ENCODE peak calls at places on chromosomes 1 and 21, in ten cellular contexts. W is AG09309, R is nephron progenitor cell, S is WTC11, P is A549, X is fibroblast of lung, N is ascending aorta, V is mesothelial cell of epicardium, E is Panc1, M is endothelial cell of umbilical vein. H is an unnamed sample.

GRCh38 chr1:202821467-202821866 is 10.7 kb downstream of the PCAT6 start:
- DNase-seq in W (peak), R (no peak), S (no peak), P (no peak), X (no peak), N (no peak), V (no peak), E (no peak), M (no peak), H (no peak)

GRCh38 chr1:75129660-75130311 is 4.4 kb upstream of the LHX8 start:
- DNase-seq in W (no peak), R (no peak), S (no peak), P (no peak), X (no peak), N (no peak), V (no peak), E (no peak), M (no peak), H (peak)

GRCh38 chr1:198677027-198677426 is 38.2 kb downstream of the PTPRC start:
- DNase-seq in W (no peak), R (no peak), S (no peak), P (no peak), X (no peak), N (no peak), V (no peak), E (no peak), M (no peak), H (no peak)

GRCh38 chr1:45423907-45424678 is 66.9 kb downstream of the TESK2 start:
- DNase-seq in W (no peak), R (no peak), S (no peak), P (no peak), X (no peak), N (no peak), V (no peak), E (no peak), M (no peak), H (no peak)

GRCh38 chr1:41359211-41360073 is 1.8 kb upstream of the FOXO6 start:
- DNase-seq in W (peak), R (no peak), S (no peak), P (no peak), X (peak), N (peak), V (peak), E (no peak), M (no peak), H (peak)

GRCh38 chr1:36136535-36136934 is 11.5 kb upstream of the COL8A2 start:
- DNase-seq in W (peak), R (no peak), S (no peak), P (no peak), X (peak), N (peak), V (no peak), E (no peak), M (peak), H (no peak)

GRCh38 chr1:59302297-59302696 is 5.4 kb downstream of the FGGY start:
- DNase-seq in W (no peak), R (no peak), S (no peak), P (no peak), X (no peak), N (no peak), V (no peak), E (no peak), M (no peak), H (no peak)

GRCh38 chr1:156550346-156550745 is 22.0 kb downstream of the IQGAP3 start:
- DNase-seq in W (no peak), R (no peak), S (no peak), P (no peak), X (no peak), N (no peak), V (no peak), E (no peak), M (no peak), H (no peak)

GRCh38 chr1:41152622-41153044 is 89.5 kb downstream of the SCMH1 start:
- DNase-seq in W (peak), R (no peak), S (no peak), P (peak), X (peak), N (peak), V (no peak), E (no peak), M (no peak), H (no peak)

GRCh38 chr1:55724551-55725325 is 509.6 kb upstream of the USP24 start:
- DNase-seq in W (peak), R (no peak), S (no peak), P (no peak), X (peak), N (no peak), V (no peak), E (no peak), M (no peak), H (no peak)

GRCh38 chr1:205676597-205676996 is 3.7 kb downstream of the SLC45A3 start:
- DNase-seq in W (no peak), R (no peak), S (no peak), P (no peak), X (no peak), N (no peak), V (no peak), E (no peak), M (no peak), H (no peak)

GRCh38 chr1:48450505-48450904 is 21.5 kb downstream of the SPATA6 start:
- DNase-seq in W (no peak), R (no peak), S (no peak), P (no peak), X (peak), N (no peak), V (no peak), E (no peak), M (peak), H (no peak)

GRCh38 chr1:230875370-230875769 is 7.0 kb upstream of the C1orf198 start:
- DNase-seq in W (no peak), R (no peak), S (no peak), P (no peak), X (no peak), N (no peak), V (no peak), E (no peak), M (no peak), H (no peak)

GRCh38 chr1:26852701-26853100 is 10.2 kb upstream of the SFN start:
- DNase-seq in W (no peak), R (no peak), S (no peak), P (no peak), X (no peak), N (no peak), V (no peak), E (no peak), M (no peak), H (no peak)

GRCh38 chr1:26853156-26853555 is 9.8 kb upstream of the SFN start:
- DNase-seq in W (peak), R (peak), S (peak), P (peak), X (peak), N (peak), V (peak), E (peak), M (peak), H (peak)

GRCh38 chr1:26853600-26853999 is 9.3 kb upstream of the SFN start:
- DNase-seq in W (no peak), R (no peak), S (no peak), P (no peak), X (no peak), N (no peak), V (no peak), E (no peak), M (no peak), H (no peak)

GRCh38 chr1:26848947-26849774 is 13.8 kb upstream of the SFN start:
- DNase-seq in W (peak), R (no peak), S (no peak), P (peak), X (peak), N (peak), V (no peak), E (peak), M (peak), H (no peak)

GRCh38 chr1:26851106-26851684 is 11.8 kb upstream of the SFN start:
- DNase-seq in W (no peak), R (no peak), S (no peak), P (no peak), X (no peak), N (no peak), V (no peak), E (no peak), M (no peak), H (no peak)
- TF ChIP-seq CTCF in W (no peak), R (no peak), S (no peak), P (no peak), X (no peak), N (no peak), V (no peak), E (no peak), M (peak), H (no peak)

GRCh38 chr21:17494051-17494450 is 18.8 kb upstream of the CXADR start:
- DNase-seq in W (no peak), R (no peak), S (no peak), P (no peak), X (no peak), N (no peak), V (no peak), E (no peak), M (no peak), H (no peak)

GRCh38 chr21:17501107-17502006 is 11.5 kb upstream of the CXADR start:
- DNase-seq in W (no peak), R (no peak), S (no peak), P (no peak), X (no peak), N (no peak), V (no peak), E (no peak), M (no peak), H (no peak)

GRCh38 chr21:17497345-17497744 is 15.5 kb upstream of the CXADR start:
- DNase-seq in W (no peak), R (no peak), S (no peak), P (no peak), X (no peak), N (no peak), V (no peak), E (no peak), M (no peak), H (no peak)

GRCh38 chr21:17495680-17496079 is 17.2 kb upstream of the CXADR start:
- DNase-seq in W (no peak), R (no peak), S (no peak), P (no peak), X (peak), N (no peak), V (no peak), E (no peak), M (no peak), H (no peak)

DNA sequence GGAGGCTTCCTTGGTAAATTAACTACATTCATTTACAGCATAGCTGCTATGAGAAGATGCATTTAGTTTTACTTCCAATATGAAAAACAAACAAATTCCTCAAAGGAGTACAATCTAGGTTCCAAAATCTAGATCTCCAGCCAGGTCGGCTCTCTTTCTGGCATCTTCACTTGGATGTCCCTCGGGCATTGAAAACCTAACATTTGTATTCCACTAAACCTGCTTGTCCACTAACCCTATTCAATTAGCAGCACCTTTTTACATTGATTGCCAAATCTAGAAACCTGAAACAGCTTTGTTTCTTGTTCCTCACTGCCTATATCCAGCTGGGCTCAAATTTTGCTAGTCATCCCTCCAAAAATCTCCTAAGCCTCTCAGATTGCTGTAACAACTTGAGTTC is 14.3 kb upstream of the CXADR start:
- DNase-seq in W (no peak), R (no peak), S (no peak), P (no peak), X (no peak), N (no peak), V (no peak), E (no peak), M (no peak), H (no peak)
- TF ChIP-seq CTCF in W (no peak), R (no peak), S (no peak), P (no peak), X (no peak), N (no peak), V (no peak), E (no peak), M (no peak), H (no peak)

DNA sequence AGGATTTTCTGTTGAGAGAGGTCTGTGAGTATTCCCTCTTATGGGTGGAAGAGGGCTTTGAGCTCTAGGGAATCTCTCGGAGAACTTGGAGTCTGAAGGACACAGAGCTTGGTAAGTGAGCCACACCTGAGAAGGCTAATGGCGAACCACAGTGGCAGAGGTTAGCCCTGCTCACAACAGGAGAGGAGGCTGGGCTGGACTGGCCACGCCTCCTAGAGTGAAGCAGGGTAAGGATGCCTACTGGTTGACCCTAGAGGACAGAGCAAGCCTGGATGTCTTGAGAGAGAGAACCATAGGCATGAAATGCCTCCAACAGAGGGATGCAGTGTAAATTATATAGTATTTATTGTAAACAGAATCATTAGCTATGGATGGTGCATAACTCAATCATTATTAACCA is 232.6 kb downstream of the PCP4 start:
- DNase-seq in W (no peak), R (no peak), S (no peak), P (no peak), X (no peak), N (no peak), V (no peak), E (no peak), M (no peak), H (no peak)
- TF ChIP-seq CTCF in W (no peak), R (no peak), S (no peak), P (no peak), X (no peak), N (no peak), V (no peak), E (no peak), M (no peak), H (no peak)

DNA sequence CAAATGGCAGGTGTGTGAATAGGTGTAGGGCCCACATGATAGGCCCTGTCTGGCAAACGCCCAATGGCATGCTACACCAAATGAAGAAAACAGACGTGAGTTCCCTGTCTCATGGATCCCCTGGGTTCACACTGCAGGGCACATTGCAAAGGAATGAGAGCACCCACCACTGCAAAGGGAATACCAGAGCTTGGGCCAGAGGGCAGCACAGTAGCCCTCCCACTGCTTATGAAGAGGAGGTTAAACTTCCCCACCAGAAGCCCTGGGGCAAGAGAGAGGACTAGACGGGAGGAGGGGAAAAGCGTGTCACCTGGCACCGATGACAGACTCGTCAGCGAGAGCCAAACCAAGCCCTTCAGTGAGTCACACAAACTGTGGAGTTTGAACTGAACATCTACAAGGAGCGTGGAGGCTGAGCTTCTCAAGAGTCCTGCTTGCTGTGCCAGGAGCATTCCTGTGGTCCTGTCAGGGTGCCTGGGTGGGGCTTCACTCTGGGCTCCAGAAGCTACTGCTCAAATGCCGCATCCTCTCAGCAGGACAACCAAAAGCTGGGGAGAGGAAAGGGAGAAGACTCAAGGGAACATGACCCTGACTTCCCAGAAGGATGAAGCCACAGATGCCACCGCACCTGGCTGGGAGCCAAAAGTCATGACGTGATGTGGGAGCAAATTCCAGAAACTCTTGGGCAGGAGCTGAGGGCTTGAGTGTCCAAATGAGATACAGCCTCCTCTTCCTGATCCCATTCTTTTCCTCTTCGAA is 61.1 kb downstream of the TOMM20 start:
- DNase-seq in W (peak), R (no peak), S (no peak), P (peak), X (peak), N (peak), V (no peak), E (peak), M (no peak), H (no peak)
- TF ChIP-seq CTCF in W (no peak), R (no peak), S (no peak), P (no peak), X (no peak), N (no peak), V (no peak), E (no peak), M (no peak), H (no peak)

GRCh38 chr1:166166701-166167394 is at the start of gene FAM78B:
- DNase-seq in W (no peak), R (peak), S (peak), P (peak), X (peak), N (peak), V (peak), E (no peak), M (peak), H (peak)
- TF ChIP-seq CTCF in W (no peak), R (no peak), S (no peak), P (no peak), X (no peak), N (no peak), V (no peak), E (peak), M (no peak), H (peak)

GRCh38 chr1:94535879-94536278 is 5.7 kb downstream of the F3 start:
- DNase-seq in W (no peak), R (no peak), S (no peak), P (no peak), X (no peak), N (no peak), V (no peak), E (no peak), M (no peak), H (no peak)
- TF ChIP-seq CTCF in W (no peak), R (no peak), S (no peak), P (no peak), X (no peak), N (no peak), V (no peak), E (no peak), M (no peak), H (no peak)

DNA sequence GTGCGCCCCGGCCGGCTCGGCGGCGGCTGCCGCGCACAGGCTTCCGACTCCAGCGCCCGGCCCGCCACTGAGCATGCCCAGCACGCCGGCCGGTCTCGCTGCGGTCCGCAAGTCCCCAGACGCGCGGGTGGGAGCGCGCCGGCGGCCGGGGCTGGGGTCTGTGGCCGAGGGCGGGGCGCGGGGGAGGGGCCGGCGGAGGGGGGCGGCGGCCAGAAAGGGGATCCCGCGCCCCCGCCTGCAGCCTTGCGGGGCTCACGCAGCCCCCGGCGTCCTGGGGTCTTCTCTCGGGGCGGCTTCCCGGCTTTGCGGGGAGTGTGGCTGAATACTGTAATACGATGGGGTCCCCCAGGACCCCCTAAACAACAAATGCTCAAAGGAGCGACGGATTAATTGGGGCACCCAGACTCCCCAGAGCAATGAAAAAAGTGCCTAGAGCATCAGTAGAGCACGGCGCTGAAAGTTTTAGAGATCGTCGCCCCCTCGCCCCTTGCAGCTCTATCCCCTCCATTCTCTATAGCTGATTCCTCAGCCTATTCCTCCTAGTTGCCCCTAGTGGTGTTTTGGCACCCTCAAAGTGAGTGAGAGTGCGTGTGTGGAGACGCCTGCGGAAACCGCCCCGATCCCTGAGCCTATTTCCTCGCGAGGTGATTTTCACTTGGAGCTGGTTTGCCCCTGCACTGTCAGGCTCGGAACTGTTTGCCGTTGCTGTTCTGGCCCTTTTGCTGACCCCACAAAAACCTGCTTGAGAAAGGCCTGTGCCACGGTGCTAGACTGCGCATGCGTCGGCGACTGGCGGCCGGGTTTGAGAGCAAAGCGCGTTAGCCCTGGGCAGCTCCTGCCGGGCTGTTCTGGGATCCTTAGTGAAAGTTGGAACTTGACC is at the start of gene VAV3:
- DNase-seq in W (no peak), R (peak), S (peak), P (peak), X (peak), N (peak), V (peak), E (no peak), M (peak), H (peak)
- TF ChIP-seq CTCF in W (no peak), R (peak), S (no peak), P (no peak), X (no peak), N (no peak), V (no peak), E (no peak), M (peak), H (no peak)

GRCh38 chr1:51235611-51236547 is at the start of gene RNF11:
- DNase-seq in W (peak), R (peak), S (peak), P (peak), X (peak), N (peak), V (peak), E (peak), M (peak), H (peak)
- TF ChIP-seq CTCF in W (no peak), R (no peak), S (no peak), P (no peak), X (no peak), N (no peak), V (no peak), E (no peak), M (peak), H (no peak)

GRCh38 chr21:43361127-43361492 is 65.8 kb downstream of the SIK1 start:
- DNase-seq in W (no peak), R (peak), S (no peak), P (no peak), X (peak), N (no peak), V (no peak), E (no peak), M (no peak), H (no peak)
- TF ChIP-seq CTCF in W (no peak), R (no peak), S (no peak), P (no peak), X (no peak), N (no peak), V (no peak), E (no peak), M (no peak), H (no peak)